ENCODE peak calls at places on chromosomes 7 and 10, in seven cellular contexts. S is fibroblast of pulmonary artery, G is MM.1S, T is IMR-90, P is Panc1, V is AG10803, I is lower leg skin. K is an unnamed sample.

GRCh38 chr7:100016209-100016901 is 959 bp downstream of the ZKSCAN1 start:
- DNase-seq in S (no peak), G (no peak), T (no peak), P (no peak), V (no peak), I (peak), K (no peak)

GRCh38 chr7:131527462-131527861 is 29.0 kb downstream of the PODXL start:
- DNase-seq in S (no peak), G (peak), T (no peak), P (no peak), V (no peak), I (no peak), K (no peak)

GRCh38 chr10:8026349-8027259 is 27.9 kb upstream of the GATA3 start:
- DNase-seq in S (no peak), G (peak), T (no peak), P (no peak), V (no peak), I (no peak), K (no peak)

GRCh38 chr10:79387974-79388850 is 40.9 kb downstream of the PPIF start:
- DNase-seq in S (no peak), G (no peak), T (no peak), P (no peak), V (no peak), I (peak), K (no peak)

GRCh38 chr10:103570844-103571655 is 77.5 kb downstream of the NEURL1 start:
- DNase-seq in S (no peak), G (no peak), T (no peak), P (no peak), V (no peak), I (no peak), K (no peak)

GRCh38 chr7:5469375-5470166 is 45.9 kb upstream of the TNRC18 start:
- DNase-seq in S (no peak), G (no peak), T (no peak), P (no peak), V (no peak), I (no peak), K (no peak)

GRCh38 chr10:126243976-126244375 is 144.3 kb downstream of the ADAM12 start:
- DNase-seq in S (peak), G (no peak), T (peak), P (no peak), V (peak), I (no peak), K (no peak)

GRCh38 chr7:108650487-108650886 is 80.8 kb downstream of the DNAJB9 start:
- DNase-seq in S (peak), G (no peak), T (peak), P (no peak), V (peak), I (no peak), K (no peak)

GRCh38 chr7:134589491-134589941 is 40.6 kb downstream of the AKR1B15 start:
- DNase-seq in S (no peak), G (no peak), T (peak), P (no peak), V (peak), I (no peak), K (no peak)

GRCh38 chr7:27210441-27211083 is 10.7 kb upstream of the HOXA13 start:
- DNase-seq in S (peak), G (no peak), T (peak), P (no peak), V (peak), I (peak), K (peak)

GRCh38 chr10:75295901-75296441 is 60.2 kb upstream of the COMTD1 start:
- DNase-seq in S (no peak), G (no peak), T (peak), P (no peak), V (no peak), I (peak), K (no peak)

GRCh38 chr10:86706977-86707376 is 38.7 kb downstream of the LDB3 start:
- DNase-seq in S (no peak), G (no peak), T (no peak), P (no peak), V (no peak), I (no peak), K (no peak)

GRCh38 chr7:50335795-50336754 is 31.6 kb downstream of the IKZF1 start:
- DNase-seq in S (no peak), G (no peak), T (no peak), P (no peak), V (no peak), I (no peak), K (no peak)

GRCh38 chr7:157266272-157266671 is 70.5 kb upstream of the DNAJB6 start:
- DNase-seq in S (no peak), G (no peak), T (peak), P (no peak), V (no peak), I (no peak), K (no peak)

GRCh38 chr10:58556516-58556915 is 43.8 kb downstream of the BICC1 start:
- DNase-seq in S (no peak), G (no peak), T (no peak), P (no peak), V (no peak), I (no peak), K (no peak)

GRCh38 chr7:73971701-73972341 is 56.2 kb upstream of the ELN start:
- DNase-seq in S (no peak), G (no peak), T (no peak), P (no peak), V (no peak), I (peak), K (no peak)

GRCh38 chr10:91385686-91386085 is 24.5 kb upstream of the HECTD2 start:
- DNase-seq in S (no peak), G (no peak), T (no peak), P (no peak), V (no peak), I (no peak), K (no peak)

GRCh38 chr10:5488272-5489161 is 10.9 kb downstream of the CALML5 start:
- DNase-seq in S (no peak), G (no peak), T (no peak), P (no peak), V (no peak), I (peak), K (no peak)

GRCh38 chr7:149869291-149869650 is 4.5 kb upstream of the ATP6V0E2 start:
- DNase-seq in S (no peak), G (no peak), T (no peak), P (no peak), V (no peak), I (peak), K (no peak)

GRCh38 chr10:26448706-26449435 is 10.7 kb downstream of the APBB1IP start:
- DNase-seq in S (no peak), G (peak), T (no peak), P (no peak), V (no peak), I (no peak), K (no peak)

GRCh38 chr7:114921636-114922150 is at the start of gene MDFIC:
- DNase-seq in S (no peak), G (no peak), T (no peak), P (no peak), V (no peak), I (no peak), K (peak)

GRCh38 chr10:78774999-78775711 is 293.6 kb upstream of the ZMIZ1 start:
- DNase-seq in S (no peak), G (no peak), T (peak), P (no peak), V (no peak), I (peak), K (no peak)

GRCh38 chr10:79270471-79271246 is 76.6 kb upstream of the PPIF start:
- DNase-seq in S (no peak), G (no peak), T (no peak), P (no peak), V (peak), I (peak), K (no peak)

GRCh38 chr7:13991791-13992620 is 2.5 kb upstream of the ETV1 start:
- DNase-seq in S (peak), G (no peak), T (no peak), P (no peak), V (no peak), I (no peak), K (no peak)

DNA sequence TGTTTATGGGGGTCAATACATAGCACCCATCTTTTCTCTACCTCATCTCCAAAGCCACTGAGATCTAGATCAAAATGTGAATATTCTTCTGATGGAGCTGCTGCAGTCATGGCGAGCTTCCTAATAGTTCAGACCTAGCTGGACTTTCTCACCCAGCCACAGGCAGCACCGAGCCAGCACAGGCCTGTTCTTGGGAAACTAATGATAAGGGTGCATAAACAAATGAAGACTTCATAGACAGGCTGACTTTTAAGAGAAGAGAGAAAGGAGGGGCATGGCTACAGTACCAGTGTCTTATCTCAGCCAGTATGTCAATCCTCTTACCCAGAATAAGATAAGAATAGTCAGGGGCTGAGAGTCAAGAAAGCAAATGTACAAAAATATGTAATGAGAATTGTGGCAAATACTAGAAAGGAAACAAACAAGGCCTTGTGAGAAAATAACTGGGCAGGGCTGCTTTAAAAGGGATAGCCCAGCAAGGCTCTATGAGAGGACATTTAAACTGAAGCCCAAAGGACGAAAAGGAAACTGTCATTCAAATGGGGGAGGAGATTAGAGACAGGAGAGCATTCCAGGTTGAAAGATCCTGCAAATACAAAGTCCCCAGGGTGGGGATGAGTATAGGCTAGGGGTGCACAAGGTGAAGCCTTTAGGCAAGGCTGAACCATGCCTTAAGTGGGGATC is 21.8 kb upstream of the CDK14 start:
- DNase-seq in S (peak), G (no peak), T (peak), P (no peak), V (no peak), I (no peak), K (no peak)
- TF ChIP-seq CTCF in S (no peak), G (no peak), T (no peak), P (no peak), V (no peak), I (no peak), K (no peak)

GRCh38 chr7:151570366-151570915 is 50.7 kb upstream of the RHEB start:
- DNase-seq in S (peak), G (no peak), T (peak), P (no peak), V (peak), I (no peak), K (no peak)
- TF ChIP-seq CTCF in S (peak), G (peak), T (peak), P (peak), V (peak), I (no peak), K (no peak)

GRCh38 chr10:12549297-12549696 is 199.9 kb downstream of the CAMK1D start:
- DNase-seq in S (no peak), G (peak), T (no peak), P (no peak), V (no peak), I (no peak), K (no peak)
- TF ChIP-seq CTCF in S (no peak), G (peak), T (no peak), P (no peak), V (no peak), I (no peak), K (no peak)

GRCh38 chr7:32062150-32062549 is 8.1 kb downstream of the PDE1C start:
- DNase-seq in S (peak), G (no peak), T (peak), P (no peak), V (no peak), I (no peak), K (peak)
- TF ChIP-seq CTCF in S (peak), G (peak), T (peak), P (peak), V (peak), I (no peak), K (peak)

DNA sequence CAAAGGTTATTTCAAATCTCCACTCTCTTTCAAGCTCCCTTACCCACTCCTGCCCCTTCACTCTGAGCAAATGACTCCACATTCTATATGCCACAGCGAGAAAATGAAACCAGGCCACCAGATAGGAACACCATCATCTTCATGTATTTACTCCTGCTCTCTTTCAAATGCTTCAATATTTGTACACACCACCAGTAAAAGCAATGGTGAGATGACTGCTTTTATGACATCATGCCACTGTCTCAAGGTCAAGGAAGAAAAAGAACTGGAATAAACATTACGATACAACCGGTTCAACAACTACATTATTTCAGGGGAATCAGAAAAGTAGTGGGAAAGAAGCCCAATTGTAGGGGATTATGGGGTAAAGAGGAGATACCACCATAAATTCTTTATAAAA is 32.7 kb downstream of the PUS7 start:
- DNase-seq in S (no peak), G (no peak), T (no peak), P (no peak), V (no peak), I (no peak), K (no peak)
- TF ChIP-seq CTCF in S (no peak), G (no peak), T (no peak), P (no peak), V (no peak), I (no peak), K (no peak)

GRCh38 chr7:43725251-43725650 is 4.1 kb downstream of the COA1 start:
- DNase-seq in S (no peak), G (no peak), T (peak), P (no peak), V (no peak), I (no peak), K (no peak)

GRCh38 chr7:43726466-43726865 is 2.9 kb downstream of the COA1 start:
- DNase-seq in S (no peak), G (no peak), T (no peak), P (no peak), V (peak), I (no peak), K (no peak)

GRCh38 chr7:43716598-43716997 is 12.7 kb downstream of the COA1 start:
- DNase-seq in S (no peak), G (no peak), T (no peak), P (no peak), V (no peak), I (no peak), K (no peak)

GRCh38 chr7:43723002-43723331 is 6.4 kb downstream of the COA1 start:
- DNase-seq in S (no peak), G (no peak), T (no peak), P (no peak), V (no peak), I (no peak), K (no peak)

DNA sequence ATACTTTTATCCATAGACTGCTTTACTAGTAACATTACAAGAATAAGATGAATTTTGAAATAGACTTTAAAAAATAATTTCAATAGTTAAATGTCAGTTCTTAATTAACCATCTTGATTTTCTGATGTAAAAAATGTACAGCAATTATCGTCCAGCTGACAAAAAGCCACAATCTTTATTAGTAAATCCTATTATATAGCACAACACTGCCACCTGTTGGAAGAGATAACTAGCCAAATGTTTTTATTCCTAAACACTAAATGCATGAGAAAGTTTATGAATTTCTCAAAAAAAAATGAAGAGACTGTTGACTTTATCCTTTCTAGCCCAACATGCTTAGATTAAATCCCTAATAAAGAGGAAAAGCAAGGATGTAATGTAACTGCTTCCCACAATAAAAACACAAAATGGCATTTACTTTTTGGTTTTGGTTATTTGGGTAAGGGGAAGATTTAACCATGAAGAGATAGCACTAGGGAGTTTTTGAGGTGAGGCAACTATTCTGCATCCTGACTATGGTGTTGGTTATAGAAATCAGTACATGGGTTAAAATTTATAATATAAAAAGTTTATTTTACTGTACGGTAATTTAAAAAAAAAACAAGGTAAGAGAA is 8.0 kb downstream of the COA1 start:
- DNase-seq in S (peak), G (peak), T (peak), P (no peak), V (peak), I (no peak), K (no peak)
- TF ChIP-seq CTCF in S (peak), G (peak), T (peak), P (peak), V (peak), I (no peak), K (peak)